ENCODE peak calls at places on chromosomes 3 and 15, in five cellular contexts. W is AG08396, B is HT1080, I is PC-3, J is NCI-H774. X is an unnamed sample.

GRCh38 chr15:47746516-47746915 is 29.2 kb downstream of the SEMA6D start:
- DNase-seq in W (no peak), B (no peak), I (no peak), J (no peak), X (no peak)

GRCh38 chr15:39204031-39204430 is 376.8 kb upstream of the THBS1 start:
- DNase-seq in I (peak; percentile 37), W (no peak), J (no peak), B (no peak), X (peak; percentile 34)

GRCh38 chr3:129664040-129664646 is 57.7 kb upstream of the PLXND1 start:
- DNase-seq in B (peak; percentile 49), J (no peak), I (peak; percentile 33), W (no peak), X (no peak)

GRCh38 chr15:61184431-61184830 is 44.7 kb downstream of the RORA start:
- DNase-seq in B (no peak), J (no peak), I (no peak), W (no peak), X (no peak)

GRCh38 chr15:85704021-85704420 is 90.7 kb downstream of the KLHL25 start:
- DNase-seq in B (no peak), W (no peak), I (no peak), J (no peak), X (no peak)

GRCh38 chr15:74482661-74483060 is 21.7 kb upstream of the UBL7 start:
- DNase-seq in W (no peak), J (no peak), B (no peak), I (peak; percentile 7), X (peak; percentile 20)

GRCh38 chr3:36201546-36201945 is 178.8 kb upstream of the STAC start:
- DNase-seq in J (no peak), W (no peak), B (no peak), I (peak; percentile 18), X (no peak)

GRCh38 chr3:161474691-161475090 is 21.9 kb upstream of the OTOL1 start:
- DNase-seq in B (no peak), W (no peak), J (no peak), I (no peak), X (no peak)

GRCh38 chr3:197219627-197220026 is 78.8 kb downstream of the DLG1 start:
- DNase-seq in W (no peak), B (no peak), J (no peak), I (no peak), X (no peak)

GRCh38 chr3:119098620-119099222 is 47.2 kb upstream of the TEX55 start:
- DNase-seq in J (no peak), I (peak; percentile 81), W (peak; percentile 28), B (peak; percentile 20), X (peak; percentile 63)

GRCh38 chr3:53493997-53494791 is at the start of gene CACNA1D:
- DNase-seq in J (peak; percentile 23), W (peak; percentile 53), B (no peak), I (no peak), X (peak; percentile 62)

GRCh38 chr3:72960812-72961518 is 35.6 kb upstream of the PPP4R2 start:
- DNase-seq in W (peak; percentile 22), J (no peak), B (no peak), I (no peak), X (peak; percentile 16)

GRCh38 chr3:35946857-35947514 is 307.7 kb downstream of the ARPP21 start:
- DNase-seq in I (no peak), B (no peak), W (no peak), J (peak; percentile 10), X (no peak)

GRCh38 chr3:12508316-12508715 is 24.0 kb downstream of the TSEN2 start:
- DNase-seq in W (peak; percentile 86), B (peak; percentile 95), J (no peak), I (peak; percentile 91), X (peak; percentile 89)

GRCh38 chr15:66412213-66412612 is 25.5 kb downstream of the MAP2K1 start:
- DNase-seq in B (no peak), I (no peak), W (no peak), J (no peak), X (no peak)

GRCh38 chr3:43854916-43855315 is 164.2 kb downstream of the ABHD5 start:
- DNase-seq in I (no peak), B (no peak), J (no peak), W (no peak), X (no peak)

GRCh38 chr3:162130582-162130981 is 634.0 kb downstream of the OTOL1 start:
- DNase-seq in W (no peak), I (no peak), J (no peak), B (no peak), X (no peak)

GRCh38 chr3:114929971-114930732 is 216.9 kb downstream of the ZBTB20 start:
- DNase-seq in B (no peak), W (no peak), J (no peak), I (no peak), X (no peak)

GRCh38 chr15:38721549-38721948 is 156.9 kb upstream of the RASGRP1 start:
- DNase-seq in J (no peak), B (no peak), I (no peak), W (peak; percentile 38), X (peak; percentile 56)

GRCh38 chr3:143218176-143218575 is 98.6 kb downstream of the CHST2 start:
- DNase-seq in B (no peak), J (no peak), W (no peak), I (no peak), X (no peak)

GRCh38 chr3:69770219-69770618 is 31.0 kb downstream of the MITF start:
- DNase-seq in B (peak; percentile 88), W (no peak), I (peak; percentile 85), J (no peak), X (no peak)

GRCh38 chr3:191026746-191027145 is 164.3 kb upstream of the GMNC start:
- DNase-seq in J (no peak), W (no peak), B (no peak), I (no peak), X (no peak)

GRCh38 chr15:59751552-59752413 is 62.7 kb upstream of the BNIP2 start:
- DNase-seq in W (no peak), B (peak; percentile 5), J (no peak), I (no peak), X (no peak)

GRCh38 chr3:149134560-149134959 is 5.1 kb downstream of the HPS3 start:
- DNase-seq in W (no peak), I (peak; percentile 74), J (no peak), B (no peak), X (no peak)

GRCh38 chr15:25783607-25784131 is 79.5 kb downstream of the ATP10A start:
- DNase-seq in I (peak; percentile 28), J (no peak), B (no peak), W (peak; percentile 35), X (peak; percentile 58)

X was measured in GM03348.